ENCODE peak calls at places on chromosomes 6 and 20, in nine cellular contexts. W, L, I, N, Z, J, G, B and U are unnamed samples.

GRCh38 chr6:130602151-130602770 is 224.9 kb upstream of the SMLR1 start:
- DNase-seq in W (no peak), L (no peak), I (no peak), N (peak; percentile 97), Z (no peak), J (peak; percentile 96), G (peak; percentile 99), B (peak; percentile 6), U (peak; percentile 92)

GRCh38 chr6:21668794-21669193 is 75.2 kb downstream of the SOX4 start:
- DNase-seq in W (no peak), L (no peak), I (no peak), N (no peak), Z (no peak), J (no peak), G (no peak), B (no peak), U (no peak)

GRCh38 chr6:148457843-148458159 is 115.2 kb downstream of the SASH1 start:
- DNase-seq in W (no peak), L (no peak), I (no peak), N (no peak), Z (no peak), J (no peak), G (no peak), B (no peak), U (no peak)

GRCh38 chr20:21184810-21185209 is 58.9 kb downstream of the KIZ start:
- DNase-seq in W (no peak), L (no peak), I (no peak), N (peak; percentile 25), Z (no peak), J (no peak), G (peak; percentile 18), B (peak; percentile 39), U (peak; percentile 58)

GRCh38 chr6:149864578-149865535 is 698 bp upstream of the LRP11 start:
- DNase-seq in W (no peak), L (no peak), I (peak; percentile 71), N (peak; percentile 86), Z (peak; percentile 60), J (peak; percentile 79), G (peak; percentile 68), B (peak; percentile 74), U (peak; percentile 89)

GRCh38 chr6:11021003-11021402 is 23.1 kb downstream of the ELOVL2 start:
- DNase-seq in W (no peak), L (no peak), I (no peak), N (no peak), Z (no peak), J (no peak), G (no peak), B (no peak), U (no peak)

GRCh38 chr6:154156135-154156948 is 117.3 kb downstream of the OPRM1 start:
- DNase-seq in W (no peak), L (no peak), I (peak; percentile 25), N (peak; percentile 46), Z (peak; percentile 58), J (peak; percentile 47), G (peak; percentile 30), B (peak; percentile 51), U (peak; percentile 80)

GRCh38 chr20:15487030-15487429 is 1086.2 kb downstream of the KIF16B start:
- DNase-seq in W (no peak), L (no peak), I (no peak), N (peak; percentile 11), Z (no peak), J (peak; percentile 29), G (peak; percentile 13), B (no peak), U (peak; percentile 13)

GRCh38 chr20:59827138-59828056 is 106.0 kb downstream of the SYCP2 start:
- DNase-seq in W (no peak), L (peak; percentile 13), I (peak; percentile 6), N (no peak), Z (no peak), J (no peak), G (no peak), B (no peak), U (no peak)

GRCh38 chr6:151176941-151177760 is 62.6 kb upstream of the AKAP12 start:
- DNase-seq in W (no peak), L (no peak), I (no peak), N (no peak), Z (no peak), J (no peak), G (peak; percentile 49), B (no peak), U (no peak)

GRCh38 chr20:33702861-33703260 is 16.7 kb upstream of the E2F1 start:
- DNase-seq in W (no peak), L (no peak), I (peak; percentile 83), N (no peak), Z (no peak), J (no peak), G (no peak), B (no peak), U (no peak)

GRCh38 chr6:150281767-150282166 is 87.0 kb upstream of the IYD start:
- DNase-seq in W (no peak), L (no peak), I (no peak), N (no peak), Z (no peak), J (no peak), G (no peak), B (no peak), U (no peak)

GRCh38 chr20:62651285-62652021 is 9.2 kb downstream of the SLCO4A1 start:
- DNase-seq in W (no peak), L (peak; percentile 75), I (peak; percentile 92), N (peak; percentile 47), Z (no peak), J (peak; percentile 55), G (no peak), B (no peak), U (peak; percentile 41)

GRCh38 chr6:28841290-28841689 is 82.5 kb downstream of the TRIM27 start:
- DNase-seq in W (no peak), L (no peak), I (no peak), N (no peak), Z (peak; percentile 39), J (no peak), G (no peak), B (peak; percentile 45), U (no peak)

GRCh38 chr6:28838289-28838633 is 85.5 kb downstream of the TRIM27 start:
- DNase-seq in W (no peak), L (peak; percentile 71), I (no peak), N (peak; percentile 78), Z (peak; percentile 80), J (peak; percentile 59), G (peak; percentile 46), B (peak; percentile 75), U (peak; percentile 81)

GRCh38 chr6:28839443-28840120 is 84.2 kb downstream of the TRIM27 start:
- DNase-seq in W (no peak), L (no peak), I (no peak), N (no peak), Z (no peak), J (no peak), G (no peak), B (no peak), U (no peak)

GRCh38 chr6:28838634-28839442 is 84.9 kb downstream of the TRIM27 start:
- DNase-seq in W (peak; percentile 51), L (peak; percentile 65), I (peak; percentile 80), N (peak; percentile 93), Z (peak; percentile 94), J (peak; percentile 85), G (peak; percentile 83), B (peak; percentile 93), U (peak; percentile 82)
- TF ChIP-seq CTCF in W (peak; percentile 49), L (no peak), I (peak; percentile 79), N (peak; percentile 79), Z (peak; percentile 77), J (peak; percentile 86), G (peak; percentile 65), B (peak; percentile 70), U (peak; percentile 83)

GRCh38 chr6:123803456-123803861 is 206 bp upstream of the NKAIN2 start:
- DNase-seq in W (no peak), L (no peak), I (peak; percentile 45), N (no peak), Z (peak; percentile 68), J (no peak), G (no peak), B (no peak), U (no peak)
- H3K4me3 ChIP-seq in W (peak overlapping the region; percentile 76), L (peak overlapping the region; percentile 33), I (peak overlapping the region; percentile 29), N (peak overlapping the region; percentile 33), Z (peak overlapping the region; percentile 96), J (peak overlapping the region; percentile 63), G (peak overlapping the region; percentile 63), B (no peak overlapping the region), U (peak overlapping the region; percentile 57)

DNA sequence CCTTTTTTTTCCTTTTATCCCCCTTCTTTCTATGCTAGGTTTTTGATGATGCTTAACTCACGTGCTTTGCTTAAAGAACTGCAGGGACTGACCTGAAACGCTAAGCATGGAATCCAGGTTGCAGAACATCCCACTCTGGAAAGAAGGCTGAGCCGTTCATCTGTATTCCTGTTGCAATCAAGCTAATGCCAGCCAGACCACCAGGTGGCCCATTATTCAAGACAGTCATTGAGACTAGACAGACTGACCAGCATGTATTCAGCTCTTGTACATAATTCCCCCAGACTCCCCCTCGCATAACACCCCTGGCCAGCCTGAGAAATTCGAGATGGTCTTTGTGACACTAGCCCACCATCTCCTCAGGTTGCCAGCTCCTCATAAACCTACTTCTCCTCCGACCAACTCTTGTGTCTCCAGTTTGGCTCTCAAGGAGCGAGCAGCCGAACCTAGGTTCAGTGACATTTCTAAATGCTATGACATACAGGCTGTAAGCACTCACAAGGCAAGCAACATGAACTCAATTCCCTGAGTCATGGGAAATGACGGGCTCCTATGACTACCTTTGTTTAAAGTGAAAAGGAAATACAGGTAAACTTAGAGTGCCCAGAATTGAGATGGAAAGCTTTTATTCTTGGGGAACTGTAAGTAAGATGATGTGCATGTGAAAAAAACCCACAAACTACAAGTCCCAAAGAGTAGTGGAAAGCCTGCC is 309.3 kb upstream of the CDYL start:
- DNase-seq in W (no peak), L (no peak), I (no peak), N (no peak), Z (peak; percentile 25), J (no peak), G (peak; percentile 19), B (peak; percentile 18), U (peak; percentile 27)
- TF ChIP-seq CTCF in W (no peak), L (no peak), I (peak; percentile 24), N (no peak), Z (peak; percentile 13), J (peak; percentile 48), G (no peak), B (peak; percentile 14), U (peak; percentile 37)

GRCh38 chr6:81788748-81789147 is 36.3 kb upstream of the TENT5A start:
- DNase-seq in W (no peak), L (no peak), I (no peak), N (peak; percentile 37), Z (no peak), J (no peak), G (no peak), B (no peak), U (peak; percentile 25)

GRCh38 chr6:81783893-81784292 is 31.4 kb upstream of the TENT5A start:
- DNase-seq in W (no peak), L (no peak), I (no peak), N (no peak), Z (no peak), J (no peak), G (no peak), B (no peak), U (no peak)

GRCh38 chr6:81787313-81788068 is 35.0 kb upstream of the TENT5A start:
- DNase-seq in W (no peak), L (no peak), I (no peak), N (peak; percentile 28), Z (no peak), J (no peak), G (peak; percentile 69), B (no peak), U (peak; percentile 77)

GRCh38 chr6:81785340-81785739 is 32.9 kb upstream of the TENT5A start:
- DNase-seq in W (no peak), L (no peak), I (no peak), N (no peak), Z (no peak), J (no peak), G (no peak), B (no peak), U (no peak)

GRCh38 chr6:81786159-81786558 is 33.7 kb upstream of the TENT5A start:
- DNase-seq in W (no peak), L (no peak), I (no peak), N (peak; percentile 23), Z (no peak), J (no peak), G (peak; percentile 20), B (no peak), U (no peak)
- H3K4me3 ChIP-seq in W (no peak overlapping the region), L (no peak overlapping the region), I (no peak overlapping the region), N (no peak overlapping the region), Z (no peak overlapping the region), J (no peak overlapping the region), G (no peak overlapping the region), B (no peak overlapping the region), U (no peak overlapping the region)